ENCODE peak calls at places on chromosomes 7 and 10, in nine cellular contexts. D is NCI-H2107; W is substantia nigra; H is ELF-1; Q is anterior cingulate cortex; X is AG09309; G is pancreas; K is RPMI8226; S is CD4-positive, alpha-beta T cell. A is an unnamed sample.

GRCh38 chr7:150993511-150993910 is 2.7 kb downstream of the NOS3 start:
- DNase-seq in D (no peak), W (no peak), H (no peak), Q (no peak), X (no peak), G (no peak), K (no peak), S (no peak), A (no peak)

GRCh38 chr10:24762161-24762924 is 38.7 kb upstream of the ARHGAP21 start:
- DNase-seq in D (no peak), W (no peak), H (no peak), Q (no peak), X (no peak), G (no peak), K (no peak), S (no peak), A (no peak)

GRCh38 chr7:144606231-144606630 is 202.7 kb upstream of the NOBOX start:
- DNase-seq in D (no peak), W (no peak), H (no peak), Q (no peak), X (no peak), G (no peak), K (no peak), S (no peak), A (no peak)

GRCh38 chr10:81146436-81146835 is 608.7 kb downstream of the SH2D4B start:
- DNase-seq in D (no peak), W (no peak), H (no peak), Q (no peak), X (no peak), G (no peak), K (no peak), S (no peak), A (no peak)

GRCh38 chr10:121627810-121628209 is 29.6 kb upstream of the FGFR2 start:
- DNase-seq in D (no peak), W (no peak), H (no peak), Q (no peak), X (peak), G (no peak), K (no peak), S (no peak), A (no peak)

GRCh38 chr7:155835446-155836215 is 23.4 kb upstream of the SHH start:
- DNase-seq in D (no peak), W (no peak), H (no peak), Q (no peak), X (no peak), G (no peak), K (no peak), S (no peak), A (no peak)

GRCh38 chr10:52650873-52651272 is 121.7 kb downstream of the MBL2 start:
- DNase-seq in D (no peak), W (no peak), H (no peak), Q (no peak), X (no peak), G (no peak), K (no peak), S (no peak), A (no peak)

GRCh38 chr7:44131173-44132009 is 8.0 kb upstream of the POLD2 start:
- DNase-seq in D (no peak), W (no peak), H (peak), Q (no peak), X (no peak), G (peak), K (peak), S (no peak), A (peak)

GRCh38 chr7:144378651-144379050 is 23.4 kb downstream of the ARHGEF5 start:
- DNase-seq in D (no peak), W (no peak), H (no peak), Q (no peak), X (no peak), G (no peak), K (no peak), S (no peak), A (no peak)

GRCh38 chr7:93147358-93147757 is 827 bp downstream of the SAMD9L start:
- DNase-seq in D (no peak), W (no peak), H (peak), Q (no peak), X (no peak), G (no peak), K (peak), S (peak), A (peak)

GRCh38 chr10:122782911-122783310 is 62.7 kb downstream of the CUZD1 start:
- DNase-seq in D (no peak), W (peak), H (no peak), Q (peak), X (no peak), G (no peak), K (no peak), S (no peak), A (no peak)

GRCh38 chr7:24580283-24580946 is 7.2 kb downstream of the PALS2 start:
- DNase-seq in D (no peak), W (no peak), H (no peak), Q (no peak), X (no peak), G (no peak), K (no peak), S (no peak), A (no peak)

GRCh38 chr7:79855172-79855571 is 279.5 kb upstream of the GNAI1 start:
- DNase-seq in D (no peak), W (no peak), H (no peak), Q (no peak), X (no peak), G (no peak), K (no peak), S (no peak), A (no peak)

GRCh38 chr7:22868509-22868908 is 45.9 kb upstream of the TOMM7 start:
- DNase-seq in D (no peak), W (no peak), H (no peak), Q (no peak), X (no peak), G (no peak), K (no peak), S (no peak), A (no peak)

GRCh38 chr7:87370660-87371180 is 25.3 kb downstream of the CROT start:
- DNase-seq in D (no peak), W (no peak), H (no peak), Q (no peak), X (peak), G (no peak), K (no peak), S (no peak), A (no peak)

GRCh38 chr7:75732764-75733630 is 5.7 kb downstream of the HIP1 start:
- DNase-seq in D (no peak), W (no peak), H (no peak), Q (no peak), X (peak), G (no peak), K (no peak), S (no peak), A (no peak)

GRCh38 chr7:142804715-142805114 is 33.9 kb downstream of the PRSS2 start:
- DNase-seq in D (no peak), W (no peak), H (no peak), Q (no peak), X (no peak), G (no peak), K (no peak), S (no peak), A (no peak)

GRCh38 chr10:103021897-103022286 is 103.8 kb downstream of the CNNM2 start:
- DNase-seq in D (no peak), W (no peak), H (no peak), Q (no peak), X (peak), G (no peak), K (no peak), S (no peak), A (no peak)

GRCh38 chr7:142646274-142646895 is 102.9 kb upstream of the PRSS1 start:
- DNase-seq in D (no peak), W (no peak), H (no peak), Q (no peak), X (no peak), G (no peak), K (peak), S (no peak), A (no peak)

GRCh38 chr7:27442446-27442845 is 199.8 kb downstream of the EVX1 start:
- DNase-seq in D (no peak), W (no peak), H (no peak), Q (no peak), X (peak), G (no peak), K (no peak), S (no peak), A (no peak)

GRCh38 chr7:2008936-2009540 is 223.7 kb downstream of the MAD1L1 start:
- DNase-seq in D (no peak), W (no peak), H (no peak), Q (no peak), X (no peak), G (no peak), K (no peak), S (no peak), A (peak)

GRCh38 chr10:24360286-24361127 is 151.6 kb downstream of the KIAA1217 start:
- DNase-seq in D (no peak), W (peak), H (peak), Q (peak), X (no peak), G (peak), K (peak), S (no peak), A (no peak)

GRCh38 chr10:79068203-79068561 is 584 bp upstream of the ZMIZ1 start:
- DNase-seq in D (no peak), W (no peak), H (peak), Q (no peak), X (no peak), G (no peak), K (peak), S (peak), A (no peak)

GRCh38 chr7:81812514-81813472 is 42.9 kb upstream of the HGF start:
- DNase-seq in D (no peak), W (no peak), H (no peak), Q (no peak), X (no peak), G (no peak), K (peak), S (no peak), A (no peak)

GRCh38 chr10:17872191-17873091 is 63.3 kb downstream of the MRC1 start:
- DNase-seq in D (no peak), W (no peak), H (peak), Q (no peak), X (no peak), G (no peak), K (peak), S (no peak), A (no peak)

GRCh38 chr7:149670288-149670687 is 103.1 kb downstream of the ZNF467 start:
- DNase-seq in D (peak), W (no peak), H (no peak), Q (peak), X (no peak), G (no peak), K (peak), S (no peak), A (no peak)

GRCh38 chr10:97117372-97117771 is 68.4 kb downstream of the SLIT1 start:
- DNase-seq in D (peak), W (no peak), H (no peak), Q (no peak), X (no peak), G (no peak), K (no peak), S (no peak), A (no peak)

A was measured in left lung.